ENCODE peak calls at places on chromosomes 12 and 14, in nine cellular contexts. X, V, D, S, H, O, J, Q and L are unnamed samples.

GRCh38 chr12:61993734-61994345 is 266.4 kb upstream of the USP15 start:
- DNase-seq in V (no peak), O (no peak), S (no peak), D (peak; percentile 72), H (no peak), J (no peak), X (peak; percentile 21), Q (peak; percentile 6), L (no peak)

GRCh38 chr14:93733231-93733630 is 55.1 kb downstream of the PRIMA1 start:
- DNase-seq in H (no peak), V (no peak), O (no peak), X (no peak), J (no peak), Q (no peak), D (no peak), S (no peak), L (peak; percentile 66)

GRCh38 chr14:64974563-64974962 is 2.4 kb upstream of the RAB15 start:
- DNase-seq in V (no peak), O (no peak), X (no peak), J (no peak), Q (no peak), S (no peak), D (no peak), H (peak; percentile 75), L (no peak)

GRCh38 chr12:12606793-12607589 is 4.7 kb upstream of the CREBL2 start:
- DNase-seq in V (no peak), X (peak; percentile 56), Q (no peak), J (no peak), D (no peak), O (no peak), H (no peak), S (no peak), L (no peak)

GRCh38 chr14:92564361-92565039 is 50.9 kb downstream of the RIN3 start:
- DNase-seq in S (no peak), O (no peak), X (no peak), H (no peak), J (no peak), V (no peak), Q (no peak), D (no peak), L (peak; percentile 79)

GRCh38 chr14:94924189-94924588 is 154.3 kb upstream of the GSC start:
- DNase-seq in H (no peak), S (no peak), O (no peak), V (no peak), X (no peak), D (no peak), J (no peak), Q (no peak), L (no peak)

GRCh38 chr14:105166571-105167302 is 1.8 kb downstream of the JAG2 start:
- DNase-seq in D (no peak), O (no peak), Q (no peak), X (no peak), J (no peak), H (no peak), V (no peak), S (no peak), L (no peak)

GRCh38 chr12:106288510-106289195 is 13.9 kb upstream of the TCP11L2 start:
- DNase-seq in O (no peak), V (no peak), S (no peak), D (no peak), Q (peak; percentile 91), X (peak; percentile 94), H (no peak), J (no peak), L (no peak)

GRCh38 chr12:106226884-106227640 is 20.8 kb downstream of the CKAP4 start:
- DNase-seq in Q (peak; percentile 60), O (no peak), H (peak; percentile 49), V (peak; percentile 11), D (peak; percentile 83), J (no peak), S (no peak), X (peak; percentile 67), L (peak; percentile 53)

GRCh38 chr12:20492251-20492728 is 124.0 kb downstream of the PDE3A start:
- DNase-seq in X (peak; percentile 82), O (no peak), J (no peak), Q (peak; percentile 34), D (no peak), H (no peak), S (no peak), V (no peak), L (no peak)

GRCh38 chr12:88944403-88944802 is 364.1 kb upstream of the KITLG start:
- DNase-seq in D (no peak), J (no peak), X (peak; percentile 67), S (no peak), Q (no peak), V (no peak), O (no peak), H (no peak), L (no peak)

GRCh38 chr14:69460093-69460701 is 24.3 kb upstream of the PLEKHD1 start:
- DNase-seq in Q (peak; percentile 78), V (peak; percentile 29), H (no peak), X (peak; percentile 94), J (peak; percentile 43), O (peak; percentile 57), D (peak; percentile 91), S (peak; percentile 52), L (peak; percentile 57)

GRCh38 chr14:60106341-60106740 is 14.6 kb downstream of the PCNX4 start:
- DNase-seq in V (no peak), O (no peak), J (no peak), X (peak; percentile 77), S (no peak), D (no peak), Q (no peak), H (no peak), L (peak; percentile 27)

GRCh38 chr14:21258194-21258888 is 10.9 kb downstream of the HNRNPC start:
- DNase-seq in X (no peak), O (no peak), S (no peak), J (no peak), Q (no peak), D (no peak), V (no peak), H (no peak), L (no peak)

GRCh38 chr14:75096959-75097358 is 27.5 kb downstream of the ZC2HC1C start:
- DNase-seq in H (no peak), O (no peak), J (no peak), Q (no peak), S (no peak), D (no peak), V (no peak), X (no peak), L (no peak)

GRCh38 chr12:10363665-10363921 is 26.2 kb downstream of the KLRK1 start:
- DNase-seq in X (no peak), J (no peak), V (no peak), O (no peak), H (no peak), S (no peak), D (no peak), Q (no peak), L (no peak)

GRCh38 chr12:108832730-108833354 is 24.5 kb downstream of the SSH1 start:
- DNase-seq in V (no peak), J (no peak), Q (peak; percentile 81), O (no peak), X (peak; percentile 87), D (peak; percentile 20), S (no peak), H (peak; percentile 46), L (no peak)

GRCh38 chr12:93061414-93062099 is 132.5 kb upstream of the EEA1 start:
- DNase-seq in V (no peak), J (peak; percentile 29), D (no peak), X (no peak), Q (no peak), H (no peak), O (peak; percentile 15), S (no peak), L (no peak)

GRCh38 chr14:103522649-103523582 is at the start of gene CKB:
- DNase-seq in O (peak; percentile 85), S (peak; percentile 50), V (no peak), X (no peak), Q (no peak), H (peak; percentile 81), J (peak; percentile 76), D (peak; percentile 89), L (no peak)

GRCh38 chr14:69005432-69006148 is 26.5 kb upstream of the ACTN1 start:
- DNase-seq in H (peak; percentile 52), S (no peak), J (no peak), D (no peak), O (no peak), X (peak; percentile 91), V (no peak), Q (peak; percentile 77), L (peak; percentile 45)

GRCh38 chr12:73321776-73322175 is 1049.6 kb downstream of the TRHDE start:
- DNase-seq in Q (no peak), X (no peak), V (no peak), O (no peak), J (no peak), S (no peak), H (no peak), D (no peak), L (no peak)

GRCh38 chr14:80951491-80951890 is 3.9 kb upstream of the TSHR start:
- DNase-seq in V (no peak), X (no peak), H (no peak), O (no peak), J (no peak), S (no peak), D (no peak), Q (no peak), L (no peak)

GRCh38 chr12:6444031-6444430 is 724 bp upstream of the CD27 start:
- DNase-seq in Q (no peak), D (no peak), S (no peak), X (no peak), J (no peak), H (no peak), V (no peak), O (no peak), L (no peak)

GRCh38 chr14:103496776-103497175 is 25.9 kb downstream of the CKB start:
- DNase-seq in X (peak; percentile 54), D (no peak), H (no peak), Q (no peak), J (no peak), V (no peak), O (no peak), S (no peak), L (no peak)

GRCh38 chr12:49641748-49642369 is 18.5 kb downstream of the PRPF40B start:
- DNase-seq in O (no peak), D (no peak), Q (no peak), X (no peak), V (no peak), S (no peak), H (no peak), J (no peak), L (no peak)

GRCh38 chr14:101153691-101154090 is 250.2 kb upstream of the RTL1 start:
- DNase-seq in O (no peak), Q (no peak), V (no peak), J (no peak), H (no peak), S (no peak), X (no peak), D (no peak), L (no peak)

GRCh38 chr12:26953447-26953846 is 15.2 kb downstream of the FGFR1OP2 start:
- DNase-seq in Q (no peak), H (no peak), J (no peak), S (no peak), X (peak; percentile 45), D (peak; percentile 42), O (no peak), V (no peak), L (peak; percentile 77)

GRCh38 chr14:103061482-103061976 is 4.2 kb upstream of the CDC42BPB start:
- DNase-seq in V (no peak), D (no peak), Q (no peak), O (no peak), H (no peak), X (no peak), J (peak; percentile 7), S (no peak), L (no peak)

GRCh38 chr14:77044776-77045569 is 16.5 kb upstream of the IRF2BPL start:
- DNase-seq in V (no peak), O (no peak), D (peak; percentile 47), S (no peak), J (no peak), H (peak; percentile 28), X (peak; percentile 90), Q (no peak), L (no peak)